ENCODE peak calls at places on chromosomes 16 and 17, in five cellular contexts. M is IMR-90, Y is psoas muscle, V is upper lobe of right lung, A is PC-9. F is an unnamed sample. For H3K36me3, the result is how much of the 10 kb centered on the place peaks cover.

GRCh38 chr17:33940769-33941168 is 314.3 kb upstream of the CCL2 start:
- DNase-seq in A (no peak), V (no peak), M (no peak), Y (no peak), F (no peak)

GRCh38 chr16:55480228-55480655 is 1.2 kb downstream of the MMP2 start:
- DNase-seq in Y (peak), A (peak), M (peak), V (peak), F (no peak)

GRCh38 chr16:75624921-75625334 is 1.8 kb upstream of the ADAT1 start:
- DNase-seq in Y (no peak), A (no peak), V (no peak), M (peak), F (no peak)

GRCh38 chr16:88759245-88759975 is 25.6 kb downstream of the PIEZO1 start:
- DNase-seq in M (peak), V (peak), A (peak), Y (no peak), F (no peak)

GRCh38 chr16:29842732-29843346 is 20.2 kb downstream of the CDIPT start:
- DNase-seq in M (no peak), A (no peak), V (no peak), Y (no peak), F (no peak)

GRCh38 chr16:85027349-85027967 is at the start of gene KIAA0513:
- DNase-seq in Y (peak), M (peak), A (peak), V (peak), F (peak)

GRCh38 chr17:1597861-1598342 is 30.7 kb downstream of the SLC43A2 start:
- DNase-seq in A (no peak), V (no peak), M (no peak), Y (no peak), F (no peak)

GRCh38 chr16:83847371-83848225 is 39.8 kb downstream of the HSBP1 start:
- DNase-seq in Y (no peak), A (no peak), V (no peak), M (no peak), F (no peak)

GRCh38 chr17:65485388-65486299 is 75.8 kb downstream of the AXIN2 start:
- DNase-seq in M (no peak), A (no peak), Y (no peak), V (peak), F (no peak)

GRCh38 chr16:78684655-78685400 is 585.4 kb downstream of the WWOX start:
- DNase-seq in V (no peak), Y (peak), M (no peak), A (no peak), F (no peak)

GRCh38 chr17:83182620-83183063 is 103.2 kb downstream of the METRNL start:
- DNase-seq in V (no peak), A (no peak), Y (peak), M (no peak), F (no peak)

GRCh38 chr16:1069154-1069553 is 3.4 kb upstream of the SSTR5 start:
- DNase-seq in A (no peak), M (no peak), Y (no peak), V (no peak), F (no peak)

GRCh38 chr17:74345433-74346241 is 16.0 kb downstream of the BTBD17 start:
- DNase-seq in Y (no peak), M (no peak), A (no peak), V (no peak), F (no peak)

GRCh38 chr17:39597372-39598046 is 10.2 kb downstream of the NEUROD2 start:
- DNase-seq in A (no peak), V (no peak), Y (no peak), M (no peak), F (no peak)

GRCh38 chr17:16915752-16916556 is 56.0 kb downstream of the TNFRSF13B start:
- DNase-seq in V (peak), Y (no peak), A (peak), M (peak), F (peak)

GRCh38 chr17:81019563-81020442 is 15.1 kb upstream of the BAIAP2 start:
- DNase-seq in M (no peak), V (peak), A (no peak), Y (no peak), F (no peak)

GRCh38 chr17:58455491-58455890 is 32.7 kb downstream of the HSF5 start:
- DNase-seq in A (no peak), M (no peak), Y (no peak), V (no peak), F (no peak)

GRCh38 chr16:87056083-87056482 is 261.1 kb downstream of the C16orf95 start:
- DNase-seq in M (peak), V (no peak), Y (no peak), A (no peak), F (no peak)

GRCh38 chr16:31713945-31714898 is 159.4 kb upstream of the ZNF267 start:
- DNase-seq in A (no peak), Y (peak), M (no peak), V (no peak), F (no peak)
- TF ChIP-seq CTCF in A (no peak), Y (no peak), M (peak), V (peak), F (peak)

DNA sequence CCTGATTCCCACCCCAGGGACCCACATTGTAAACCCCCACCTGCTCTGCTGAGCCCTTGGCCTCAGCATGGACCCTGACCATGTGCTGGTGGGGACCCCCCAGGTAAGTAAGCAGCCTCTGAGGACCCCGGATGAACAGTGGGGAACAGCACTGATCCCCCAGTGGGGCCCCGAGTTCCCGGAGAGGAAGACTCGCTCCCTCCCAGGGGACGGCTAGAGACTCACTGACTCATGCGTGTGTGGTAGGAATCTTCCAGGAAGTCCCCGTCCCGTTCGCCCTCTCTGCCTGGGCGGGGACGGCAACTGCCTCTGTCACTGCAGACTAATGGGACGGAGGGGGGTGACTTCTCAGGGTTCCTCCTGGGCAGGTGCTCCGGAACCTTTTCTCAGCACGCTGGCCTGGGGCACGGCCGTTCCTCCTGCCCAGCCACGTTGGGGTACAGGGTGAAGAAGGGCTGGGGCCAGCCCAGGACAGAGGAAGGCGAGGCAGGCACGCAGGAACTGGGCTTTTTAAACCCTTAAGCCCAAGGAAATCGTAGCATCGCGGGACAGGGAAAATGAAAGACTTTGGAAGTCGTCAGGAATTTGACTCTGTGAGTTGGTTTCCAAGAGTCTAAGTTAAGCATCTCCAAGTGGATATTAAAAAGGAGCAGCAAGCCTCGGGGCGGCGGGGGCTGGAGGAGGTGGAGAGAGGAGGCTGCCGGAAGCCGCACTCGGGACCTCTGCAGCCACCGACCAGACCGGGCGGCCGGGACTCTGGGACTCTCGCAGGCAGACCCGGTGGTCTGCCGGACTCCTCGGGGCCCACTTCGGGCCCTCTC is 178.7 kb downstream of the SEC14L1 start:
- DNase-seq in Y (peak), A (peak), V (peak), M (peak), F (peak)
- H3K4me3 ChIP-seq in Y (peak), A (peak), V (peak), M (peak), F (peak)

GRCh38 chr16:2331199-2331931 is 9.2 kb downstream of the ABCA3 start:
- DNase-seq in V (peak), M (no peak), Y (no peak), A (no peak), F (no peak)
- H3K36me3 ChIP-seq in V (under half), M (under half), Y (under half), A (under half), F (under half)

DNA sequence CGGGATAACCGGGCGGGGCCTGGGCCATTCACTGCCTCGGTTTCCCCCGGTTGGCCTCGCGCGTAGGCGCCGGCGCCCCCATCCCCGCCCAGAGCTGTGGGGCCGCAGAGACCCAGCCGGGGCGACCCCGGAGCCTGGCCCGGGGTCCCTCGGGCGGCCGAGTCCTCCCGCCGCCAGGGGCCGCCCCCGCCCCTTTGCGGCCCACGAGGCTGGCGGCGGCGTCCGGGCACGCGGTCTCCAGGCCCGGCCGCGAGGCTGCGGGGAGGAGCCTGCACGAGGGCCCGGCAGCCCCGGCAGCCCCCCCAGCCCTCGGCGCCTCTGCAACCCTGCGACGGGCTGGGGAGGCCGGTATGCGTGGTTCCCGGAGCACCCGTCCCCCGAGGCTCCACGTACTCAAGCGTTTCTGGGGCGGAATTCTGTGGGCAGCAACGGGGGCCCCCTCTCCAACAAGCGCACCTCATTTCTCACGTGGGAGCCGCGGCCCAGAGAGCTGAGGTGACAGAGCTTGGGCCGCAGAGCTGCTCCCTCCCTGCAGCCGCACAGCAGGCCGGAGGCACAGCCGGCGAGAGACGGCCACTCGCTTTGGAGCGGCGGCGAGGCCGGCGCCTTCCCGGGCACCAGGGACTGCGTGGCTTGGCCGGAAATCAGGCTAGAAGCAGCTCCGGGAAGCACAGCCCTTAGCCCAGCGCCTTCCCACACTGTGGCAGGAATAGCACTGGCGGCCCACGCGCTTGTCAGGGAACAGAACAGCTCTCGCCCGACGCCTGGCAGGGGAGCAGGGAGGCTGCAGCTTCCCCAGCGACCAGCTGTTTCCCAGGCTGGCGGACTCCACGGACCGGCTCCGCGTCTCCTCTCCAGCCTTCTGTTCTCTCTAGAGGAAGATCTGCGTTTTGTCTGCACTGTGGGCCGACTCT is 860 bp upstream of the LIMD2 start:
- DNase-seq in M (peak), A (no peak), V (peak), Y (peak), F (peak)
- TF ChIP-seq CTCF in M (no peak), A (no peak), V (peak), Y (no peak), F (no peak)

DNA sequence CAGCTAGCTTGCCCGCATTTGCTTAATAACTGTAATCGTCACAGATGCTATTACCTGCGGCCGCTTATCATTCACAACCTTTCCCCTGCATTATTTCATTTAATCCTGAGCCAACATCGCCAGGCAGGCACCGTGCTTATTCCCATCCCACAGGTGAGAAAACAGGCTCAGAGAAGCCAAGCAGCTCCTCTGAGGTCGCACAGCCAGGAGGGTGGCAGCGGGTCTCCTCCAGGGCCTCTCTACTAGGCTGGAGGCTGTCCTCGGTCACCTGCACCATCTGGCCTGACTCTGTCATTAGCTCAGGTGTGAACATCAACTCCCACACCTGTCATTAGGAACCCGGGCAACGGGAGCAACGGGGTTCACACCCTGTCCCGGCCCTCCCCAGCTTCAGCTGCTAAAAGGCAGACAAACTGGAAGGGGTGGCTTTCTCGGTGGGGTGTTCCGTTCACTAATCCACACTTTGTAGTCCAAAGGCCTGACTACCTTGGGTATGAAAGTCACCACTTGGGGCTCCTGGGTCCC is 3.0 kb downstream of the PPL start:
- DNase-seq in M (no peak), A (no peak), Y (no peak), V (no peak), F (no peak)
- H3K4me3 ChIP-seq in M (no peak), A (no peak), Y (no peak), V (no peak), F (no peak)